ENCODE peak calls at places on chromosomes 16 and 17, in ten cellular contexts. N is DND-41, V is lung, H is heart left ventricle, X is left ventricle myocardium inferior, T is sigmoid colon, G is H7, L is NT2/D1, Q is fibroblast of the aortic adventitia, J is HFF-Myc. M is an unnamed sample.

GRCh38 chr16:20675488-20676267 is 21.8 kb downstream of the ACSM1 start:
- DNase-seq in N (peak), V (peak), H (no peak), X (no peak), T (peak), G (peak), L (peak), Q (peak), J (no peak), M (peak)

GRCh38 chr17:958712-959451 is 20.7 kb downstream of the NXN start:
- DNase-seq in N (no peak), V (no peak), H (peak), X (no peak), T (no peak), G (peak), L (no peak), Q (no peak), J (no peak), M (no peak)

GRCh38 chr17:3911271-3912053 is 4.8 kb downstream of the P2RX1 start:
- DNase-seq in N (peak), V (no peak), H (no peak), X (no peak), T (no peak), G (peak), L (no peak), Q (no peak), J (no peak), M (no peak)

GRCh38 chr17:30113213-30113612 is 3.4 kb upstream of the NSRP1 start:
- DNase-seq in N (no peak), V (no peak), H (no peak), X (no peak), T (no peak), G (no peak), L (no peak), Q (peak), J (no peak), M (no peak)

GRCh38 chr16:57536306-57537193 is at the start of gene CCDC102A:
- DNase-seq in N (peak), V (no peak), H (no peak), X (peak), T (no peak), G (peak), L (no peak), Q (no peak), J (no peak), M (peak)

GRCh38 chr16:46730801-46731690 is 17.1 kb downstream of the MYLK3 start:
- DNase-seq in N (no peak), V (no peak), H (no peak), X (no peak), T (no peak), G (no peak), L (no peak), Q (no peak), J (no peak), M (no peak)

GRCh38 chr16:15643453-15644305 is 725 bp upstream of the MARF1 start:
- DNase-seq in N (peak), V (no peak), H (no peak), X (no peak), T (no peak), G (peak), L (no peak), Q (peak), J (no peak), M (no peak)

GRCh38 chr17:70521821-70522256 is 352.5 kb downstream of the KCNJ2 start:
- DNase-seq in N (no peak), V (peak), H (no peak), X (peak), T (no peak), G (no peak), L (no peak), Q (peak), J (no peak), M (peak)

GRCh38 chr17:32350662-32351418 is 883 bp downstream of the ZNF207 start:
- DNase-seq in N (peak), V (peak), H (no peak), X (no peak), T (no peak), G (no peak), L (no peak), Q (peak), J (no peak), M (no peak)

GRCh38 chr16:63776034-63776433 is 1345.8 kb downstream of the CDH11 start:
- DNase-seq in N (no peak), V (no peak), H (no peak), X (no peak), T (no peak), G (no peak), L (no peak), Q (no peak), J (no peak), M (no peak)

GRCh38 chr17:58969156-58969555 is 137.5 kb downstream of the TRIM37 start:
- DNase-seq in N (no peak), V (no peak), H (no peak), X (no peak), T (no peak), G (no peak), L (no peak), Q (no peak), J (no peak), M (no peak)

GRCh38 chr16:14302031-14302398 is 230.9 kb downstream of the MRTFB start:
- DNase-seq in N (peak), V (no peak), H (peak), X (peak), T (peak), G (peak), L (no peak), Q (peak), J (no peak), M (peak)

GRCh38 chr16:85173981-85174751 is 61.9 kb upstream of the CIBAR2 start:
- DNase-seq in N (no peak), V (no peak), H (no peak), X (no peak), T (peak), G (peak), L (no peak), Q (peak), J (peak), M (no peak)

GRCh38 chr16:27225536-27226360 is 22.4 kb downstream of the KDM8 start:
- DNase-seq in N (no peak), V (no peak), H (peak), X (no peak), T (no peak), G (no peak), L (no peak), Q (no peak), J (no peak), M (peak)

GRCh38 chr17:19410875-19411291 is at the start of gene RNF112:
- DNase-seq in N (no peak), V (no peak), H (no peak), X (peak), T (no peak), G (peak), L (no peak), Q (peak), J (no peak), M (no peak)

GRCh38 chr17:29870836-29871430 is 59.1 kb downstream of the SSH2 start:
- DNase-seq in N (no peak), V (no peak), H (no peak), X (no peak), T (no peak), G (no peak), L (no peak), Q (peak), J (no peak), M (no peak)

GRCh38 chr16:85444879-85445778 is 168.0 kb upstream of the GSE1 start:
- DNase-seq in N (peak), V (no peak), H (no peak), X (no peak), T (no peak), G (peak), L (no peak), Q (no peak), J (no peak), M (no peak)

GRCh38 chr17:76753061-76753961 is 15.4 kb downstream of the MFSD11 start:
- DNase-seq in N (peak), V (no peak), H (no peak), X (no peak), T (no peak), G (no peak), L (no peak), Q (no peak), J (no peak), M (no peak)

GRCh38 chr16:72621651-72622050 is 426.3 kb downstream of the ZFHX3 start:
- DNase-seq in N (no peak), V (no peak), H (no peak), X (no peak), T (no peak), G (no peak), L (no peak), Q (peak), J (no peak), M (no peak)

GRCh38 chr16:12320298-12320706 is 343.8 kb downstream of the SNX29 start:
- DNase-seq in N (no peak), V (no peak), H (no peak), X (no peak), T (no peak), G (no peak), L (no peak), Q (peak), J (no peak), M (no peak)

GRCh38 chr17:80192268-80192667 is 22.4 kb downstream of the CARD14 start:
- DNase-seq in N (no peak), V (no peak), H (no peak), X (no peak), T (no peak), G (no peak), L (no peak), Q (no peak), J (no peak), M (no peak)

GRCh38 chr16:1413684-1414531 is 596 bp downstream of the UNKL start:
- DNase-seq in N (peak), V (peak), H (peak), X (peak), T (no peak), G (peak), L (no peak), Q (peak), J (no peak), M (peak)

GRCh38 chr17:67452681-67453554 is 75.8 kb downstream of the PITPNC1 start:
- DNase-seq in N (peak), V (no peak), H (no peak), X (no peak), T (no peak), G (no peak), L (no peak), Q (no peak), J (no peak), M (peak)

GRCh38 chr17:38560503-38561318 is 45.0 kb downstream of the SRCIN1 start:
- DNase-seq in N (peak), V (no peak), H (no peak), X (no peak), T (no peak), G (peak), L (no peak), Q (peak), J (no peak), M (no peak)

GRCh38 chr17:71379512-71379911 is 741.3 kb upstream of the SOX9 start:
- DNase-seq in N (no peak), V (no peak), H (no peak), X (no peak), T (no peak), G (no peak), L (no peak), Q (no peak), J (no peak), M (no peak)

GRCh38 chr16:75559564-75560372 is 3.7 kb upstream of the TMEM231 start:
- DNase-seq in N (no peak), V (no peak), H (no peak), X (no peak), T (no peak), G (no peak), L (no peak), Q (peak), J (peak), M (no peak)

GRCh38 chr17:70132505-70132904 is 36.8 kb upstream of the KCNJ2 start:
- DNase-seq in N (no peak), V (no peak), H (no peak), X (no peak), T (no peak), G (no peak), L (no peak), Q (no peak), J (no peak), M (no peak)

GRCh38 chr17:31156326-31156725 is 61.5 kb downstream of the NF1 start:
- DNase-seq in N (no peak), V (no peak), H (no peak), X (no peak), T (no peak), G (no peak), L (no peak), Q (peak), J (peak), M (no peak)

GRCh38 chr17:28725660-28726395 is at the start of gene TLCD1:
- DNase-seq in N (peak), V (peak), H (peak), X (peak), T (peak), G (peak), L (no peak), Q (peak), J (no peak), M (peak)

GRCh38 chr17:71963341-71963740 is 157.5 kb upstream of the SOX9 start:
- DNase-seq in N (no peak), V (no peak), H (no peak), X (no peak), T (no peak), G (no peak), L (no peak), Q (no peak), J (no peak), M (no peak)

GRCh38 chr16:400061-400540 is 1.6 kb upstream of the DECR2 start:
- DNase-seq in N (no peak), V (no peak), H (no peak), X (no peak), T (no peak), G (peak), L (no peak), Q (no peak), J (no peak), M (peak)
- H3K4me3 ChIP-seq in N (no peak), V (no peak), H (no peak), X (peak), T (no peak), G (no peak), L (peak), Q (peak), J (peak), M (no peak)

DNA sequence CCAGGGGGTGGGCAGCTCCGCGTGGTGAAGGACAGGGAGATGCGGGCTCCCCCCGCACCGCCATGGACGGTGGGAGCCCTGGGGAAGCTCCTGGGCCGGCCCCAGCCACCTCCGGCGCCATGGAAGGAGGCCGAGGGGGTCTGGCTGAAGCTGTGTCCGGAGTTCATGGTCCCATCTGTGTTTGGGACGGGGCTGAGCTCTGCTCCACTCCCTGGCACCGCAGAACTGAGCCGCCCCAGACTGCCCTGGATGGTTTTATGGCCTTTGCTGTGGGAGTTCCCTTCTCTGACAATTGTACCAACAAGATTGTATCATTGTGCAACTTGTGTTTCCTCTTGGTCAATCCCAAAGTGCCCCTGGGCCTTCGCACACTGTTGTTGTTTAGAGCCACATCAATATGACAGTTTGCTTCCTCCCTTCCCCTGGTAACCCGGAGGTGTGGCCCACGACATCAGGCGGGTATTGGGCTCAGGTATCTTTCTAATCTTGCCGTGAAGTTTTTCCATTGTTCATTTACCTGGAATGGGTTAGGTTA is 942 bp downstream of the KRT23 start:
- DNase-seq in N (no peak), V (no peak), H (no peak), X (no peak), T (no peak), G (peak), L (no peak), Q (no peak), J (no peak), M (no peak)
- H3K4me3 ChIP-seq in N (no peak), V (no peak), H (no peak), X (no peak), T (no peak), G (no peak), L (no peak), Q (no peak), J (no peak), M (no peak)

GRCh38 chr17:41548844-41549595 is 20.9 kb upstream of the KRT19 start:
- DNase-seq in N (peak), V (peak), H (peak), X (peak), T (peak), G (peak), L (peak), Q (peak), J (peak), M (peak)
- H3K4me3 ChIP-seq in N (no peak), V (no peak), H (peak), X (peak), T (no peak), G (peak), L (no peak), Q (no peak), J (no peak), M (peak)

DNA sequence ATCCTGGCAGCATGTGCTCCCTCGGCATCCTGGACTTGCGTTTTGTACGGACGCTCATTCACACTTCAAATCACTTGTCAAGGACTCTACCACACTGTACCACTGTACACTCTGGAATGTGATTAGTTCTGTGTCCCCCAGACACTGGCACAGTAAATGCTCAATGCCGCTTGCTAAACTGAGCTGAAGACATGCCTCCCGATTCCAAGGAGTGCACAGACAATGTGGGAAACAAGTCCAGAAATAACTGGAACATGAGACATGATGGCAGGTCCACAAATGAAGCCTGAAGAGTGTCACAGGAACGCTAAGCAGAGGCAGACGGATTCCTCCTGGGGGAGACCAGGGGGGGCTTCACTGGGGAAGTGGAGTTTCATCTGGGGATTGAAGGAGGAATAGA is 22.1 kb downstream of the HIC1 start:
- DNase-seq in N (no peak), V (no peak), H (no peak), X (no peak), T (no peak), G (no peak), L (no peak), Q (no peak), J (no peak), M (no peak)
- H3K4me3 ChIP-seq in N (no peak), V (no peak), H (no peak), X (no peak), T (no peak), G (no peak), L (no peak), Q (no peak), J (no peak), M (no peak)

GRCh38 chr16:66740010-66740409 is 11.4 kb downstream of the DYNC1LI2 start:
- DNase-seq in N (peak), V (no peak), H (no peak), X (no peak), T (no peak), G (peak), L (no peak), Q (peak), J (no peak), M (no peak)
- H3K4me3 ChIP-seq in N (no peak), V (no peak), H (no peak), X (no peak), T (no peak), G (no peak), L (no peak), Q (no peak), J (no peak), M (no peak)

GRCh38 chr16:89917773-89918452 is 749 bp upstream of the MC1R start:
- DNase-seq in N (peak), V (peak), H (peak), X (peak), T (peak), G (peak), L (no peak), Q (peak), J (no peak), M (no peak)
- H3K4me3 ChIP-seq in N (no peak), V (no peak), H (peak), X (peak), T (no peak), G (peak), L (peak), Q (peak), J (peak), M (no peak)

M was measured in pancreas.